ENCODE peak calls at places on chromosomes 13 and 19, in four cellular contexts. E, L, V and H are unnamed samples.

GRCh38 chr13:113971471-113972231 is 2.2 kb downstream of the C13orf46 start:
- DNase-seq in L (peak), V (peak), E (no peak), H (no peak)

GRCh38 chr13:98586400-98587144 is 9.7 kb upstream of the STK24 start:
- DNase-seq in E (no peak), L (no peak), V (no peak), H (no peak)

GRCh38 chr19:32812036-32812435 is 57.5 kb downstream of the SLC7A9 start:
- DNase-seq in E (no peak), V (no peak), L (no peak), H (no peak)

GRCh38 chr13:99614465-99614885 is 113.2 kb downstream of the TM9SF2 start:
- DNase-seq in E (peak), L (no peak), V (peak), H (peak)

GRCh38 chr13:45769072-45769471 is 67.0 kb downstream of the CBY2 start:
- DNase-seq in L (no peak), V (no peak), E (no peak), H (no peak)

GRCh38 chr19:47156861-47157454 is 26.3 kb downstream of the SAE1 start:
- DNase-seq in L (no peak), V (no peak), E (no peak), H (peak)

GRCh38 chr19:54155694-54156093 is 3.8 kb downstream of the LENG1 start:
- DNase-seq in V (no peak), L (no peak), E (no peak), H (no peak)

GRCh38 chr19:29303035-29303706 is 90.2 kb upstream of the UQCRFS1 start:
- DNase-seq in V (no peak), E (no peak), L (no peak), H (no peak)

GRCh38 chr13:20713014-20713376 is 9.5 kb downstream of the IL17D start:
- DNase-seq in V (no peak), E (peak), L (peak), H (no peak)